ENCODE peak calls at places on chromosomes 13 and 19, in four cellular contexts. R is naive B cell, C is fibroblast of lung, J is adipocyte. B is an unnamed sample.

GRCh38 chr13:30354481-30355404 is 47.4 kb upstream of the KATNAL1 start:
- DNase-seq in R (no peak), C (no peak), J (no peak), B (no peak)

GRCh38 chr13:70311175-70311574 is 202.9 kb upstream of the KLHL1 start:
- DNase-seq in R (no peak), C (no peak), J (no peak), B (no peak)

GRCh38 chr19:3821857-3822364 is 35.7 kb upstream of the MATK start:
- DNase-seq in R (peak), C (peak), J (peak), B (no peak)

GRCh38 chr13:76791290-76791664 is 94.9 kb downstream of the KCTD12 start:
- DNase-seq in R (no peak), C (no peak), J (no peak), B (no peak)

GRCh38 chr19:23996549-23996948 is 81.9 kb downstream of the ZNF726 start:
- DNase-seq in R (no peak), C (no peak), J (peak), B (no peak)

GRCh38 chr19:4831351-4832340 is at the start of gene TICAM1:
- DNase-seq in R (peak), C (peak), J (peak), B (peak)

GRCh38 chr19:29525901-29526729 is at the start of gene VSTM2B:
- DNase-seq in R (no peak), C (no peak), J (no peak), B (no peak)

GRCh38 chr19:12913011-12913561 is 6.0 kb downstream of the SYCE2 start:
- DNase-seq in R (no peak), C (peak), J (peak), B (peak)

GRCh38 chr19:56105090-56105701 is 15.9 kb downstream of the ZNF787 start:
- DNase-seq in R (peak), C (peak), J (no peak), B (peak)

GRCh38 chr13:30664689-30665088 is 47.0 kb downstream of the USPL1 start:
- DNase-seq in R (no peak), C (no peak), J (no peak), B (no peak)

GRCh38 chr19:35973487-35973886 is 21.5 kb upstream of the SDHAF1 start:
- DNase-seq in R (no peak), C (no peak), J (no peak), B (no peak)

GRCh38 chr19:4694211-4694987 is 24.3 kb upstream of the MYDGF start:
- DNase-seq in R (no peak), C (peak), J (peak), B (peak)

GRCh38 chr19:869245-870177 is 10.0 kb downstream of the CFD start:
- DNase-seq in R (no peak), C (peak), J (peak), B (peak)

GRCh38 chr19:47112166-47112663 is 1.4 kb downstream of the ZC3H4 start:
- DNase-seq in R (peak), C (peak), J (peak), B (peak)

GRCh38 chr19:19101540-19101939 is 36.7 kb downstream of the TMEM161A start:
- DNase-seq in R (no peak), C (no peak), J (no peak), B (no peak)

GRCh38 chr13:46170687-46171086 is 11.3 kb downstream of the LCP1 start:
- DNase-seq in R (no peak), C (peak), J (no peak), B (no peak)

GRCh38 chr13:103133551-103133950 is 67.3 kb upstream of the SLC10A2 start:
- DNase-seq in R (no peak), C (no peak), J (no peak), B (no peak)

GRCh38 chr13:41780736-41781708 is 179.9 kb downstream of the VWA8 start:
- DNase-seq in R (no peak), C (peak), J (peak), B (peak)

B was measured in fibroblast of gingiva.